ENCODE peak calls at places on chromosome 5, in nine cellular contexts. H is stomach, X is A549, A is neural crest cell, Z is prostate gland, K is fibroblast of the aortic adventitia, B is fibroblast of pulmonary artery, N is WTC11, F is astrocyte of the cerebellum. U is an unnamed sample.
A peak's percentile ranks its signal among the peaks of the same experiment; 100 is the strongest.

GRCh38 chr5:163509288-163510040 is 4.0 kb downstream of the MAT2B start:
- DNase-seq in H (peak; percentile 31), X (no peak), A (no peak), Z (peak; percentile 38), K (peak; percentile 90), B (peak; percentile 89), N (no peak), F (peak; percentile 54), U (no peak)

GRCh38 chr5:144487761-144488160 is 317.1 kb downstream of the KCTD16 start:
- DNase-seq in H (no peak), X (no peak), A (no peak), Z (no peak), K (peak; percentile 43), B (no peak), N (no peak), F (no peak), U (no peak)

GRCh38 chr5:14871573-14872069 is at the start of gene ANKH:
- DNase-seq in H (peak; percentile 82), X (peak; percentile 45), A (peak; percentile 70), Z (peak; percentile 79), K (peak; percentile 65), B (peak; percentile 75), N (peak; percentile 69), F (peak; percentile 40), U (peak; percentile 86)

GRCh38 chr5:50667079-50667652 is 729 bp downstream of the PARP8 start:
- DNase-seq in H (peak; percentile 63), X (no peak), A (peak; percentile 57), Z (peak; percentile 48), K (peak; percentile 54), B (peak; percentile 53), N (peak; percentile 66), F (no peak), U (no peak)

GRCh38 chr5:137148128-137148527 is 351.0 kb downstream of the SPOCK1 start:
- DNase-seq in H (no peak), X (no peak), A (no peak), Z (no peak), K (no peak), B (no peak), N (no peak), F (no peak), U (no peak)

GRCh38 chr5:5063533-5063953 is 76.6 kb upstream of the ADAMTS16 start:
- DNase-seq in H (no peak), X (peak; percentile 9), A (no peak), Z (no peak), K (no peak), B (no peak), N (peak; percentile 30), F (no peak), U (no peak)

GRCh38 chr5:143106175-143106574 is 297.3 kb downstream of the NR3C1 start:
- DNase-seq in H (peak; percentile 39), X (peak; percentile 40), A (no peak), Z (no peak), K (peak; percentile 69), B (peak; percentile 83), N (peak; percentile 35), F (peak; percentile 15), U (no peak)

GRCh38 chr5:176447538-176447981 is 625 bp upstream of the FAF2 start:
- DNase-seq in H (no peak), X (no peak), A (no peak), Z (peak; percentile 10), K (no peak), B (no peak), N (peak; percentile 63), F (no peak), U (no peak)

GRCh38 chr5:142323480-142324376 is 1.1 kb downstream of the SPRY4 start:
- DNase-seq in H (peak; percentile 44), X (peak; percentile 15), A (no peak), Z (no peak), K (peak; percentile 56), B (peak; percentile 68), N (no peak), F (no peak), U (no peak)

GRCh38 chr5:155729684-155730059 is 597.3 kb upstream of the SGCD start:
- DNase-seq in H (no peak), X (no peak), A (no peak), Z (no peak), K (no peak), B (no peak), N (peak; percentile 25), F (no peak), U (no peak)

GRCh38 chr5:32880781-32881180 is 169.7 kb downstream of the NPR3 start:
- DNase-seq in H (no peak), X (no peak), A (no peak), Z (no peak), K (no peak), B (no peak), N (no peak), F (no peak), U (no peak)

GRCh38 chr5:132272341-132273210 is 15.1 kb downstream of the PDLIM4 start:
- DNase-seq in H (peak; percentile 69), X (peak; percentile 75), A (peak; percentile 88), Z (peak; percentile 46), K (peak; percentile 59), B (peak; percentile 64), N (peak; percentile 89), F (no peak), U (peak; percentile 66)

GRCh38 chr5:111439473-111440075 is 72.8 kb downstream of the STARD4 start:
- DNase-seq in H (no peak), X (no peak), A (no peak), Z (no peak), K (peak; percentile 40), B (peak; percentile 13), N (no peak), F (no peak), U (no peak)

GRCh38 chr5:175922192-175922885 is 45.8 kb downstream of the THOC3 start:
- DNase-seq in H (no peak), X (peak; percentile 11), A (no peak), Z (no peak), K (peak; percentile 93), B (peak; percentile 74), N (no peak), F (peak; percentile 98), U (no peak)

GRCh38 chr5:107875834-107876233 is 205.1 kb upstream of the EFNA5 start:
- DNase-seq in H (no peak), X (no peak), A (peak; percentile 15), Z (no peak), K (peak; percentile 20), B (peak; percentile 5), N (no peak), F (peak; percentile 41), U (no peak)

GRCh38 chr5:68999181-68999580 is 94.6 kb upstream of the SLC30A5 start:
- DNase-seq in H (no peak), X (no peak), A (no peak), Z (no peak), K (no peak), B (no peak), N (no peak), F (no peak), U (no peak)

DNA sequence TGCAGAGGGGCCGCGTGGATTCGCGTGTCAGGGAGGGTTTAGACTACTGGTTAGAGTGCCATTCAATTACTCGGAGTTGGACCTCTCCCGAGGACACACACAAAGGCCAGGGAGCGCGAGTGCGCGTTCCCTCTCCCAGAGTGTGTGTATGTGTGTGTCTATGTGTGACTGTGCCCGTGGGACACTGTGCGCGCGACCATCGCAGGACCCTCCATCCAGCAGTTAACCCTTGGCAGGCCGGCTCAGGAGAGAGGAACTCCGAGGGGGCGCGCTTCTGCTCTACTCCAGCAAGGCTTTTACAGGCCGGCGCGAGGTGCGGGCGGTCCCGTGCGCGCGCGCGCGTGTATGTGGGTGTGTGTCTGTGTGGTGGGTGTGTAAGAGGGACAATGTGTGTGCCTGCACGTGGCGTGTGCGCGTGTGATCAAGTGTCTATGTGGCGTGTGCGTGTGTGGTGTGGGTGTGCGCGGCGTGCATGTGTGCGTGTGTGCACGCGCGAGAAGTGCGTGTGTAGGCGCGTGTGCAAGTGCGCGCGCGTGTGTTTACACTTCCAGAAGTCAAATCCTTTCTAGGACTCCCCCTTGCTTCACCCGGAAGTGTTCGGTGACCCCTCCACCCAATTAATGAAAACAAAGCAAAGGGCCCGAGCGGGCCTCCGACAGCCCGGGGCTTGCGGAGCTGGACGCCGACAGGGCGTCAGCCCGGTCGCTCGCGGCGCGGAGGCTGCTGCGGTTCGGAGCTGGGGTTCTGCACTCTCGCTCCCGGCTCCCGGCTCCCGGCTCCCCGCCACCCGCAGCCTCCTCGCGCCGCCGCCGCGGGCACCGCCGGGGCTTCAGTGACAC is 75.3 kb upstream of the TBCA start:
- DNase-seq in H (no peak), X (no peak), A (peak; percentile 29), Z (no peak), K (peak; percentile 16), B (peak; percentile 22), N (peak; percentile 57), F (no peak), U (peak; percentile 29)
- TF ChIP-seq CTCF in H (no peak), X (no peak), A (no peak), Z (no peak), K (no peak), B (no peak), N (no peak), F (no peak), U (no peak)

GRCh38 chr5:169701910-169702451 is 64.9 kb downstream of the DOCK2 start:
- DNase-seq in H (no peak), X (no peak), A (no peak), Z (no peak), K (peak; percentile 79), B (peak; percentile 73), N (no peak), F (peak; percentile 47), U (no peak)
- TF ChIP-seq CTCF in H (no peak), X (peak; percentile 76), A (peak; percentile 59), Z (peak; percentile 46), K (peak; percentile 59), B (peak; percentile 59), N (no peak), F (peak; percentile 54), U (no peak)

GRCh38 chr5:94613583-94613982 is 4.8 kb downstream of the KIAA0825 start:
- DNase-seq in H (no peak), X (peak; percentile 6), A (no peak), Z (no peak), K (peak; percentile 5), B (peak; percentile 30), N (no peak), F (no peak), U (no peak)
- TF ChIP-seq CTCF in H (no peak), X (peak; percentile 31), A (peak; percentile 34), Z (no peak), K (no peak), B (peak; percentile 29), N (no peak), F (peak; percentile 26), U (no peak)

DNA sequence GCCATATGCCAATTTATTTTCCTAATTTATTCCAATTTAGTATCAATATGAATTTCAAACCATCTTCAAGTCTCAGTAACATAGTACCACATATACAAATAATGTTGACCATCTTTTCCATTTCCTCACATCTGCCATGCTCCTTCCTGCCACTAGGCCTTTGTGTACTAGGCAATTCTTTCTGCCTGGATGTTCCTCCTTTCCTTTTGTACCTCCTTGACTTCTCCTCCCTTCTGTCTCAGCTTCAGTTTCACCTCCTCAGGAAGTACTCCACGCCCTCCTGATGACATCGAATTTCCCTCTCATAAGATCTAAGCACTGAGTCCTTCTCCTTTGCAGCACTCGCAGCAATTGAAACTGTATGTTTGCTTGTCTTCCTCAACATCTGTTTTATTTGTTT is 53.9 kb downstream of the MEF2C start:
- DNase-seq in H (no peak), X (no peak), A (no peak), Z (no peak), K (peak; percentile 41), B (peak; percentile 28), N (no peak), F (no peak), U (no peak)
- TF ChIP-seq CTCF in H (peak; percentile 19), X (no peak), A (peak; percentile 50), Z (peak; percentile 10), K (peak; percentile 59), B (peak; percentile 43), N (no peak), F (no peak), U (no peak)